ENCODE peak calls at places on chromosomes 5 and 9, in five cellular contexts. O, P, L, D and B are unnamed samples.

GRCh38 chr5:172638209-172638768 is 2.8 kb upstream of the NEURL1B start:
- DNase-seq in O (no peak), P (no peak), L (no peak), D (no peak), B (no peak)

GRCh38 chr9:105242557-105242956 is 1.9 kb upstream of the SLC44A1 start:
- DNase-seq in O (no peak), P (no peak), L (no peak), D (no peak), B (no peak)

GRCh38 chr5:76542887-76543690 is 80.1 kb downstream of the F2RL2 start:
- DNase-seq in O (peak), P (no peak), L (peak), D (no peak), B (no peak)

GRCh38 chr5:140261403-140262171 is 41.3 kb downstream of the PFDN1 start:
- DNase-seq in O (peak), P (no peak), L (peak), D (peak), B (peak)

GRCh38 chr9:3698531-3698930 is 172.7 kb upstream of the RFX3 start:
- DNase-seq in O (no peak), P (no peak), L (no peak), D (no peak), B (no peak)

GRCh38 chr9:4297795-4298254 is 2.0 kb downstream of the GLIS3 start:
- DNase-seq in O (peak), P (peak), L (peak), D (peak), B (no peak)

GRCh38 chr9:137479892-137480685 is 21.0 kb upstream of the NSMF start:
- DNase-seq in O (no peak), P (no peak), L (no peak), D (no peak), B (no peak)

GRCh38 chr9:92808726-92809451 is 44.3 kb upstream of the BICD2 start:
- DNase-seq in O (peak), P (peak), L (peak), D (peak), B (no peak)

GRCh38 chr5:98913911-98914310 is 14.9 kb downstream of the CHD1 start:
- DNase-seq in O (no peak), P (no peak), L (no peak), D (no peak), B (no peak)

GRCh38 chr9:83304686-83305085 is 233.5 kb downstream of the FRMD3 start:
- DNase-seq in O (no peak), P (no peak), L (no peak), D (peak), B (peak)

GRCh38 chr5:62585306-62585705 is 6.7 kb downstream of the LRRC70 start:
- DNase-seq in O (no peak), P (no peak), L (no peak), D (no peak), B (no peak)

GRCh38 chr9:72396247-72397091 is 31.5 kb upstream of the ZFAND5 start:
- DNase-seq in O (no peak), P (no peak), L (no peak), D (peak), B (peak)